ENCODE peak calls at places on chromosomes 12 and 14, in ten cellular contexts. One of them, this sample, is unnamed.

GRCh38 chr12:66851134-66851533 is 172.3 kb upstream of the GRIP1 start:
- DNase-seq in HEK293T: no peak
- DNase-seq in AG04450: no peak
- DNase-seq in stromal cell of bone marrow: no peak
- DNase-seq in epithelial cell of esophagus: no peak
- DNase-seq in NB4: peak
- DNase-seq in GM12892: no peak
- DNase-seq in uterus: no peak
- DNase-seq in stimulated activated CD8-positive, alpha-beta memory T cell treated with anti-CD3 and anti-CD28 coated beads, Interleukin-15, amount 100 ng/mL, for 1 hour: no peak
- DNase-seq in stimulated activated CD4-positive, alpha-beta T cell treated with anti-CD3 and anti-CD28 coated beads, Interleukin-12 subunit alpha, Interleukin-12 subunit beta, amount 100 ng/mL, for 48 hours: no peak
- DNase-seq in this sample: no peak

GRCh38 chr12:15532364-15532977 is 210.2 kb downstream of the PTPRO start:
- DNase-seq in stimulated activated CD8-positive, alpha-beta memory T cell treated with anti-CD3 and anti-CD28 coated beads, Interleukin-15, amount 100 ng/mL, for 1 hour: peak
- DNase-seq in epithelial cell of esophagus: peak
- DNase-seq in HEK293T: peak
- DNase-seq in stimulated activated CD4-positive, alpha-beta T cell treated with anti-CD3 and anti-CD28 coated beads, Interleukin-12 subunit alpha, Interleukin-12 subunit beta, amount 100 ng/mL, for 48 hours: peak
- DNase-seq in stromal cell of bone marrow: peak
- DNase-seq in AG04450: peak
- DNase-seq in uterus: no peak
- DNase-seq in GM12892: no peak
- DNase-seq in NB4: peak
- DNase-seq in this sample: peak

GRCh38 chr12:106585237-106585834 is 2.5 kb downstream of the RFX4 start:
- DNase-seq in epithelial cell of esophagus: no peak
- DNase-seq in stimulated activated CD8-positive, alpha-beta memory T cell treated with anti-CD3 and anti-CD28 coated beads, Interleukin-15, amount 100 ng/mL, for 1 hour: no peak
- DNase-seq in GM12892: no peak
- DNase-seq in AG04450: no peak
- DNase-seq in NB4: no peak
- DNase-seq in stimulated activated CD4-positive, alpha-beta T cell treated with anti-CD3 and anti-CD28 coated beads, Interleukin-12 subunit alpha, Interleukin-12 subunit beta, amount 100 ng/mL, for 48 hours: no peak
- DNase-seq in HEK293T: no peak
- DNase-seq in uterus: no peak
- DNase-seq in stromal cell of bone marrow: no peak
- DNase-seq in this sample: no peak

GRCh38 chr12:86134571-86134970 is 121.6 kb downstream of the MGAT4C start:
- DNase-seq in epithelial cell of esophagus: peak
- DNase-seq in AG04450: no peak
- DNase-seq in HEK293T: no peak
- DNase-seq in GM12892: no peak
- DNase-seq in stimulated activated CD8-positive, alpha-beta memory T cell treated with anti-CD3 and anti-CD28 coated beads, Interleukin-15, amount 100 ng/mL, for 1 hour: no peak
- DNase-seq in stromal cell of bone marrow: peak
- DNase-seq in uterus: no peak
- DNase-seq in stimulated activated CD4-positive, alpha-beta T cell treated with anti-CD3 and anti-CD28 coated beads, Interleukin-12 subunit alpha, Interleukin-12 subunit beta, amount 100 ng/mL, for 48 hours: no peak
- DNase-seq in NB4: no peak
- DNase-seq in this sample: no peak

GRCh38 chr14:70152081-70152480 is 36.7 kb downstream of the SLC8A3 start:
- DNase-seq in stimulated activated CD4-positive, alpha-beta T cell treated with anti-CD3 and anti-CD28 coated beads, Interleukin-12 subunit alpha, Interleukin-12 subunit beta, amount 100 ng/mL, for 48 hours: no peak
- DNase-seq in uterus: no peak
- DNase-seq in NB4: no peak
- DNase-seq in AG04450: no peak
- DNase-seq in stimulated activated CD8-positive, alpha-beta memory T cell treated with anti-CD3 and anti-CD28 coated beads, Interleukin-15, amount 100 ng/mL, for 1 hour: no peak
- DNase-seq in HEK293T: no peak
- DNase-seq in GM12892: no peak
- DNase-seq in stromal cell of bone marrow: no peak
- DNase-seq in epithelial cell of esophagus: no peak
- DNase-seq in this sample: no peak

GRCh38 chr14:74846968-74847549 is 28.9 kb downstream of the PROX2 start:
- DNase-seq in NB4: no peak
- DNase-seq in AG04450: no peak
- DNase-seq in stimulated activated CD8-positive, alpha-beta memory T cell treated with anti-CD3 and anti-CD28 coated beads, Interleukin-15, amount 100 ng/mL, for 1 hour: no peak
- DNase-seq in GM12892: no peak
- DNase-seq in epithelial cell of esophagus: peak
- DNase-seq in stromal cell of bone marrow: no peak
- DNase-seq in stimulated activated CD4-positive, alpha-beta T cell treated with anti-CD3 and anti-CD28 coated beads, Interleukin-12 subunit alpha, Interleukin-12 subunit beta, amount 100 ng/mL, for 48 hours: no peak
- DNase-seq in HEK293T: no peak
- DNase-seq in uterus: no peak
- DNase-seq in this sample: no peak

GRCh38 chr12:87086118-87086891 is 830.1 kb upstream of the MGAT4C start:
- DNase-seq in AG04450: no peak
- DNase-seq in HEK293T: no peak
- DNase-seq in stimulated activated CD8-positive, alpha-beta memory T cell treated with anti-CD3 and anti-CD28 coated beads, Interleukin-15, amount 100 ng/mL, for 1 hour: no peak
- DNase-seq in GM12892: no peak
- DNase-seq in stimulated activated CD4-positive, alpha-beta T cell treated with anti-CD3 and anti-CD28 coated beads, Interleukin-12 subunit alpha, Interleukin-12 subunit beta, amount 100 ng/mL, for 48 hours: no peak
- DNase-seq in stromal cell of bone marrow: peak
- DNase-seq in NB4: peak
- DNase-seq in epithelial cell of esophagus: peak
- DNase-seq in uterus: no peak
- DNase-seq in this sample: no peak

GRCh38 chr14:69351911-69352310 is 46.2 kb downstream of the ERH start:
- DNase-seq in HEK293T: no peak
- DNase-seq in NB4: no peak
- DNase-seq in uterus: no peak
- DNase-seq in epithelial cell of esophagus: no peak
- DNase-seq in GM12892: no peak
- DNase-seq in stromal cell of bone marrow: no peak
- DNase-seq in stimulated activated CD4-positive, alpha-beta T cell treated with anti-CD3 and anti-CD28 coated beads, Interleukin-12 subunit alpha, Interleukin-12 subunit beta, amount 100 ng/mL, for 48 hours: no peak
- DNase-seq in AG04450: no peak
- DNase-seq in stimulated activated CD8-positive, alpha-beta memory T cell treated with anti-CD3 and anti-CD28 coated beads, Interleukin-15, amount 100 ng/mL, for 1 hour: no peak
- DNase-seq in this sample: no peak

GRCh38 chr12:26246483-26247164 is 51.3 kb downstream of the SSPN start:
- DNase-seq in stimulated activated CD8-positive, alpha-beta memory T cell treated with anti-CD3 and anti-CD28 coated beads, Interleukin-15, amount 100 ng/mL, for 1 hour: no peak
- DNase-seq in NB4: no peak
- DNase-seq in uterus: no peak
- DNase-seq in epithelial cell of esophagus: peak
- DNase-seq in stimulated activated CD4-positive, alpha-beta T cell treated with anti-CD3 and anti-CD28 coated beads, Interleukin-12 subunit alpha, Interleukin-12 subunit beta, amount 100 ng/mL, for 48 hours: no peak
- DNase-seq in HEK293T: no peak
- DNase-seq in AG04450: no peak
- DNase-seq in stromal cell of bone marrow: no peak
- DNase-seq in GM12892: no peak
- DNase-seq in this sample: no peak

GRCh38 chr12:86948851-86949250 is 692.7 kb upstream of the MGAT4C start:
- DNase-seq in NB4: no peak
- DNase-seq in GM12892: no peak
- DNase-seq in stimulated activated CD4-positive, alpha-beta T cell treated with anti-CD3 and anti-CD28 coated beads, Interleukin-12 subunit alpha, Interleukin-12 subunit beta, amount 100 ng/mL, for 48 hours: no peak
- DNase-seq in stromal cell of bone marrow: no peak
- DNase-seq in uterus: no peak
- DNase-seq in epithelial cell of esophagus: no peak
- DNase-seq in AG04450: no peak
- DNase-seq in stimulated activated CD8-positive, alpha-beta memory T cell treated with anti-CD3 and anti-CD28 coated beads, Interleukin-15, amount 100 ng/mL, for 1 hour: no peak
- DNase-seq in HEK293T: no peak
- DNase-seq in this sample: peak

GRCh38 chr14:58865520-58866281 is 227.9 kb downstream of the DACT1 start:
- DNase-seq in stimulated activated CD8-positive, alpha-beta memory T cell treated with anti-CD3 and anti-CD28 coated beads, Interleukin-15, amount 100 ng/mL, for 1 hour: no peak
- DNase-seq in HEK293T: no peak
- DNase-seq in stimulated activated CD4-positive, alpha-beta T cell treated with anti-CD3 and anti-CD28 coated beads, Interleukin-12 subunit alpha, Interleukin-12 subunit beta, amount 100 ng/mL, for 48 hours: no peak
- DNase-seq in GM12892: no peak
- DNase-seq in uterus: no peak
- DNase-seq in NB4: no peak
- DNase-seq in stromal cell of bone marrow: peak
- DNase-seq in AG04450: peak
- DNase-seq in epithelial cell of esophagus: no peak
- DNase-seq in this sample: peak

GRCh38 chr12:29725587-29726320 is 58.0 kb downstream of the TMTC1 start:
- DNase-seq in stimulated activated CD4-positive, alpha-beta T cell treated with anti-CD3 and anti-CD28 coated beads, Interleukin-12 subunit alpha, Interleukin-12 subunit beta, amount 100 ng/mL, for 48 hours: no peak
- DNase-seq in stromal cell of bone marrow: no peak
- DNase-seq in epithelial cell of esophagus: no peak
- DNase-seq in HEK293T: peak
- DNase-seq in stimulated activated CD8-positive, alpha-beta memory T cell treated with anti-CD3 and anti-CD28 coated beads, Interleukin-15, amount 100 ng/mL, for 1 hour: no peak
- DNase-seq in NB4: no peak
- DNase-seq in AG04450: no peak
- DNase-seq in uterus: peak
- DNase-seq in GM12892: no peak
- DNase-seq in this sample: peak

GRCh38 chr12:115421350-115421749 is 737.4 kb upstream of the TBX3 start:
- DNase-seq in stimulated activated CD8-positive, alpha-beta memory T cell treated with anti-CD3 and anti-CD28 coated beads, Interleukin-15, amount 100 ng/mL, for 1 hour: no peak
- DNase-seq in AG04450: no peak
- DNase-seq in stromal cell of bone marrow: no peak
- DNase-seq in stimulated activated CD4-positive, alpha-beta T cell treated with anti-CD3 and anti-CD28 coated beads, Interleukin-12 subunit alpha, Interleukin-12 subunit beta, amount 100 ng/mL, for 48 hours: no peak
- DNase-seq in GM12892: no peak
- DNase-seq in uterus: no peak
- DNase-seq in HEK293T: no peak
- DNase-seq in NB4: no peak
- DNase-seq in epithelial cell of esophagus: no peak
- DNase-seq in this sample: no peak

GRCh38 chr12:113813229-113813541 is 152.9 kb downstream of the RBM19 start:
- DNase-seq in stromal cell of bone marrow: no peak
- DNase-seq in epithelial cell of esophagus: no peak
- DNase-seq in stimulated activated CD4-positive, alpha-beta T cell treated with anti-CD3 and anti-CD28 coated beads, Interleukin-12 subunit alpha, Interleukin-12 subunit beta, amount 100 ng/mL, for 48 hours: no peak
- DNase-seq in uterus: no peak
- DNase-seq in GM12892: no peak
- DNase-seq in HEK293T: no peak
- DNase-seq in AG04450: no peak
- DNase-seq in NB4: no peak
- DNase-seq in stimulated activated CD8-positive, alpha-beta memory T cell treated with anti-CD3 and anti-CD28 coated beads, Interleukin-15, amount 100 ng/mL, for 1 hour: no peak
- DNase-seq in this sample: no peak

GRCh38 chr14:50813544-50813863 is 17.5 kb downstream of the NIN start:
- DNase-seq in stromal cell of bone marrow: no peak
- DNase-seq in AG04450: no peak
- DNase-seq in stimulated activated CD4-positive, alpha-beta T cell treated with anti-CD3 and anti-CD28 coated beads, Interleukin-12 subunit alpha, Interleukin-12 subunit beta, amount 100 ng/mL, for 48 hours: no peak
- DNase-seq in stimulated activated CD8-positive, alpha-beta memory T cell treated with anti-CD3 and anti-CD28 coated beads, Interleukin-15, amount 100 ng/mL, for 1 hour: no peak
- DNase-seq in HEK293T: no peak
- DNase-seq in epithelial cell of esophagus: no peak
- DNase-seq in uterus: no peak
- DNase-seq in NB4: peak
- DNase-seq in GM12892: no peak
- DNase-seq in this sample: no peak

GRCh38 chr12:92356405-92356804 is 210.8 kb upstream of the BTG1 start:
- DNase-seq in uterus: no peak
- DNase-seq in stimulated activated CD8-positive, alpha-beta memory T cell treated with anti-CD3 and anti-CD28 coated beads, Interleukin-15, amount 100 ng/mL, for 1 hour: no peak
- DNase-seq in HEK293T: no peak
- DNase-seq in stromal cell of bone marrow: no peak
- DNase-seq in NB4: peak
- DNase-seq in AG04450: no peak
- DNase-seq in stimulated activated CD4-positive, alpha-beta T cell treated with anti-CD3 and anti-CD28 coated beads, Interleukin-12 subunit alpha, Interleukin-12 subunit beta, amount 100 ng/mL, for 48 hours: no peak
- DNase-seq in epithelial cell of esophagus: no peak
- DNase-seq in GM12892: no peak
- DNase-seq in this sample: no peak

GRCh38 chr12:92546826-92547348 is 155.9 kb upstream of the PLEKHG7 start:
- DNase-seq in GM12892: no peak
- DNase-seq in uterus: no peak
- DNase-seq in HEK293T: no peak
- DNase-seq in AG04450: no peak
- DNase-seq in stimulated activated CD8-positive, alpha-beta memory T cell treated with anti-CD3 and anti-CD28 coated beads, Interleukin-15, amount 100 ng/mL, for 1 hour: no peak
- DNase-seq in stromal cell of bone marrow: no peak
- DNase-seq in NB4: no peak
- DNase-seq in epithelial cell of esophagus: no peak
- DNase-seq in stimulated activated CD4-positive, alpha-beta T cell treated with anti-CD3 and anti-CD28 coated beads, Interleukin-12 subunit alpha, Interleukin-12 subunit beta, amount 100 ng/mL, for 48 hours: no peak
- DNase-seq in this sample: no peak

GRCh38 chr12:40749863-40750262 is 57.6 kb downstream of the CNTN1 start:
- DNase-seq in stromal cell of bone marrow: no peak
- DNase-seq in HEK293T: no peak
- DNase-seq in AG04450: no peak
- DNase-seq in stimulated activated CD4-positive, alpha-beta T cell treated with anti-CD3 and anti-CD28 coated beads, Interleukin-12 subunit alpha, Interleukin-12 subunit beta, amount 100 ng/mL, for 48 hours: no peak
- DNase-seq in epithelial cell of esophagus: no peak
- DNase-seq in NB4: no peak
- DNase-seq in stimulated activated CD8-positive, alpha-beta memory T cell treated with anti-CD3 and anti-CD28 coated beads, Interleukin-15, amount 100 ng/mL, for 1 hour: no peak
- DNase-seq in uterus: no peak
- DNase-seq in GM12892: no peak
- DNase-seq in this sample: no peak

GRCh38 chr14:102929349-102930137 is 7.1 kb downstream of the AMN start:
- DNase-seq in epithelial cell of esophagus: no peak
- DNase-seq in NB4: no peak
- DNase-seq in stimulated activated CD8-positive, alpha-beta memory T cell treated with anti-CD3 and anti-CD28 coated beads, Interleukin-15, amount 100 ng/mL, for 1 hour: no peak
- DNase-seq in uterus: no peak
- DNase-seq in stromal cell of bone marrow: no peak
- DNase-seq in GM12892: no peak
- DNase-seq in stimulated activated CD4-positive, alpha-beta T cell treated with anti-CD3 and anti-CD28 coated beads, Interleukin-12 subunit alpha, Interleukin-12 subunit beta, amount 100 ng/mL, for 48 hours: no peak
- DNase-seq in AG04450: no peak
- DNase-seq in HEK293T: no peak
- DNase-seq in this sample: no peak

This sample was measured in fibroblast of the conjunctiva.